ENCODE peak calls at places on chromosomes 6 and 20, in eight cellular contexts. L is naive thymus-derived CD4-positive, alpha-beta T cell; Z is heart left ventricle; N is CD4-positive, CD25-positive, alpha-beta regulatory T cell; Y is right lobe of liver; R is adrenal gland; I is adipocyte; G is lower lobe of right lung. A is an unnamed sample.

GRCh38 chr6:37354526-37355384 is 972 bp downstream of the RNF8 start:
- DNase-seq in L (no peak), Z (no peak), N (peak; percentile 21), Y (peak; percentile 37), R (peak; percentile 31), I (peak; percentile 73), G (peak; percentile 59), A (peak; percentile 41)

GRCh38 chr6:127117979-127118504 is 429 bp upstream of the RSPO3 start:
- DNase-seq in L (no peak), Z (no peak), N (no peak), Y (peak; percentile 14), R (no peak), I (peak; percentile 58), G (peak; percentile 30), A (peak; percentile 51)

GRCh38 chr20:641516-641913 is 11.5 kb downstream of the SRXN1 start:
- DNase-seq in L (no peak), Z (no peak), N (no peak), Y (no peak), R (no peak), I (no peak), G (no peak), A (peak; percentile 56)

GRCh38 chr20:38724603-38725457 is 544 bp downstream of the SLC32A1 start:
- DNase-seq in L (no peak), Z (no peak), N (no peak), Y (no peak), R (no peak), I (no peak), G (no peak), A (no peak)

GRCh38 chr6:52417675-52418111 is 2.4 kb upstream of the EFHC1 start:
- DNase-seq in L (no peak), Z (peak; percentile 51), N (no peak), Y (no peak), R (no peak), I (peak; percentile 93), G (no peak), A (peak; percentile 40)

GRCh38 chr6:42171813-42172595 is 1.2 kb upstream of the GUCA1A start:
- DNase-seq in L (no peak), Z (no peak), N (no peak), Y (no peak), R (no peak), I (no peak), G (no peak), A (no peak)

GRCh38 chr20:64171211-64171610 is 7.0 kb downstream of the MYT1 start:
- DNase-seq in L (no peak), Z (no peak), N (no peak), Y (no peak), R (no peak), I (no peak), G (peak; percentile 28), A (no peak)

GRCh38 chr6:115570326-115570725 is 490.4 kb downstream of the FRK start:
- DNase-seq in L (no peak), Z (no peak), N (no peak), Y (no peak), R (no peak), I (peak; percentile 44), G (no peak), A (no peak)

GRCh38 chr6:138188278-138188923 is 26.7 kb downstream of the ARFGEF3 start:
- DNase-seq in L (no peak), Z (no peak), N (no peak), Y (no peak), R (no peak), I (no peak), G (no peak), A (no peak)

GRCh38 chr6:11999245-11999644 is 12.9 kb upstream of the HIVEP1 start:
- DNase-seq in L (no peak), Z (no peak), N (no peak), Y (no peak), R (no peak), I (no peak), G (no peak), A (no peak)

GRCh38 chr6:43865947-43866346 is 95.9 kb downstream of the VEGFA start:
- DNase-seq in L (no peak), Z (no peak), N (no peak), Y (no peak), R (no peak), I (no peak), G (peak; percentile 17), A (peak; percentile 6)

GRCh38 chr20:43432498-43432897 is 25.2 kb upstream of the SRSF6 start:
- DNase-seq in L (no peak), Z (no peak), N (no peak), Y (no peak), R (no peak), I (no peak), G (no peak), A (no peak)

GRCh38 chr6:112827793-112828192 is 480.7 kb downstream of the RFPL4B start:
- DNase-seq in L (no peak), Z (peak; percentile 49), N (no peak), Y (peak; percentile 18), R (peak; percentile 26), I (no peak), G (no peak), A (peak; percentile 15)

GRCh38 chr6:63636516-63636968 is 940 bp downstream of the PHF3 start:
- DNase-seq in L (peak; percentile 11), Z (peak; percentile 64), N (peak; percentile 69), Y (peak; percentile 77), R (peak; percentile 60), I (peak; percentile 59), G (peak; percentile 72), A (peak; percentile 40)

GRCh38 chr20:43603124-43603523 is 12.4 kb downstream of the IFT52 start:
- DNase-seq in L (no peak), Z (no peak), N (no peak), Y (no peak), R (no peak), I (no peak), G (no peak), A (no peak)

GRCh38 chr6:6411115-6411514 is 90.7 kb upstream of the F13A1 start:
- DNase-seq in L (no peak), Z (no peak), N (no peak), Y (no peak), R (no peak), I (no peak), G (no peak), A (no peak)

GRCh38 chr6:100446115-100446921 is 18.4 kb downstream of the SIM1 start:
- DNase-seq in L (no peak), Z (no peak), N (no peak), Y (no peak), R (no peak), I (no peak), G (no peak), A (no peak)

GRCh38 chr6:33207569-33208088 is 671 bp upstream of the RING1 start:
- DNase-seq in L (no peak), Z (no peak), N (no peak), Y (peak; percentile 52), R (peak; percentile 68), I (peak; percentile 87), G (peak; percentile 65), A (peak; percentile 35)

GRCh38 chr6:63441266-63441956 is 121.6 kb upstream of the LGSN start:
- DNase-seq in L (no peak), Z (no peak), N (peak; percentile 37), Y (no peak), R (no peak), I (no peak), G (no peak), A (no peak)

GRCh38 chr6:34362909-34363713 is 29.4 kb downstream of the NUDT3 start:
- DNase-seq in L (no peak), Z (no peak), N (peak; percentile 68), Y (no peak), R (no peak), I (no peak), G (no peak), A (peak; percentile 31)
- H3K4me1 ChIP-seq in L (peaks cover 2% of the 10 kb centered on the region), Z (peaks cover 7% of the 10 kb centered on the region), N (no peaks in the 10 kb centered on the region), Y (peaks cover 11% of the 10 kb centered on the region), R (peaks cover 40% of the 10 kb centered on the region), I (peaks cover 30% of the 10 kb centered on the region), G (peaks cover 38% of the 10 kb centered on the region), A (peaks cover 18% of the 10 kb centered on the region)

DNA sequence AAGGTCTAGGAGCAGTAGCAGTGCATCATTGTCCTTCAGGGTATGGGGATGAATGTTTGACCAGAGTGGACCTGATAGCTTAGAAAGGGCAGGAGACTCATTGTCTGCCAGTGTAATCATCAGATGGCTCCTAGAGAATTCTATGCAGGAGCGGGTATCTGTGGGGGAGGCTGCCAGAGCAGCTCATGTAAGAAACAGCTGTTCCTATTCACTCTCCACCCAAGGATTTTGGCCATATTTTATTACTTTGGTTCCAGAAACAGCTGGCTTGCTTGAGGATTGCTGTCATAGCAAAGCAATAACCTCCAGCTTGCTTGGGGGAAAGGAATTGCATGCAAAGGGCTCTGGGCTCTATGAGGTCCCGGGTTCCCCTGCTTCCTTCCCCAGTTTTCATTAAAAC is 44.1 kb downstream of the RALY start:
- DNase-seq in L (no peak), Z (peak; percentile 32), N (no peak), Y (no peak), R (no peak), I (peak; percentile 87), G (no peak), A (no peak)
- H3K4me1 ChIP-seq in L (peaks cover 12% of the 10 kb centered on the region), Z (peaks cover 52% of the 10 kb centered on the region), N (peaks cover 32% of the 10 kb centered on the region), Y (no peaks in the 10 kb centered on the region), R (peaks cover 25% of the 10 kb centered on the region), I (peaks cover 14% of the 10 kb centered on the region), G (peaks cover 59% of the 10 kb centered on the region), A (peaks cover 5% of the 10 kb centered on the region)

GRCh38 chr6:16316741-16317251 is 78.4 kb downstream of the GMPR start:
- DNase-seq in L (no peak), Z (no peak), N (peak; percentile 50), Y (no peak), R (no peak), I (peak; percentile 72), G (no peak), A (peak; percentile 72)

GRCh38 chr6:16319813-16320532 is 81.6 kb downstream of the GMPR start:
- DNase-seq in L (peak; percentile 33), Z (peak; percentile 78), N (peak; percentile 81), Y (no peak), R (peak; percentile 80), I (peak; percentile 96), G (no peak), A (peak; percentile 77)

GRCh38 chr6:16320533-16321340 is 82.3 kb downstream of the GMPR start:
- DNase-seq in L (no peak), Z (no peak), N (no peak), Y (no peak), R (no peak), I (peak; percentile 43), G (no peak), A (no peak)

GRCh38 chr6:16318953-16319720 is 80.8 kb downstream of the GMPR start:
- DNase-seq in L (no peak), Z (no peak), N (no peak), Y (no peak), R (no peak), I (no peak), G (no peak), A (no peak)

DNA sequence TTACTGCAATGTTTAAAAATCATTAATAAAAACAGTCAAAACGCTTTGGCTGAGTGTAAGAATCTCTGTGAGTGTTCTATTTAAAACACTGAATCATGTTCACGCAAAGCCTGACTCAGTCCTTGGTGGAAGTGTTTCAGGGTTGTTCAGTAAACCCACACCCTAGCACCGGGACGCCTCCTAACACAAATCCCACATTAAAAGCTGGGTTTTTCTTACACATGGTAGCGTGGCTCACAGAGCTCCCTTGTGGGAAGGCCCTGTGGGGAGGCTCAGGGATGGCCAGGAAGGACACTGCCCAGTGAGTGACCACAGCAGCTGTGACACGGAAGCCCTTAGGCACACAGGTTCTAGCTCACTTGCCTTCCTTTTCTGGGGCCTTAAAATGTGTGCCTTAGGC is 80.2 kb downstream of the GMPR start:
- DNase-seq in L (no peak), Z (no peak), N (no peak), Y (no peak), R (no peak), I (peak; percentile 67), G (no peak), A (no peak)
- H3K4me1 ChIP-seq in L (peaks cover 63% of the 10 kb centered on the region), Z (peaks cover 30% of the 10 kb centered on the region), N (peaks cover 58% of the 10 kb centered on the region), Y (no peaks in the 10 kb centered on the region), R (peaks cover 43% of the 10 kb centered on the region), I (peaks cover 45% of the 10 kb centered on the region), G (peaks cover 53% of the 10 kb centered on the region), A (peaks cover 20% of the 10 kb centered on the region)

GRCh38 chr6:90220273-90220672 is 76.4 kb downstream of the BACH2 start:
- DNase-seq in L (no peak), Z (no peak), N (no peak), Y (no peak), R (no peak), I (no peak), G (no peak), A (no peak)
- H3K4me1 ChIP-seq in L (no peaks in the 10 kb centered on the region), Z (peaks cover 16% of the 10 kb centered on the region), N (peaks cover 17% of the 10 kb centered on the region), Y (peaks cover 30% of the 10 kb centered on the region), R (peaks cover 32% of the 10 kb centered on the region), I (peaks cover 27% of the 10 kb centered on the region), G (peaks cover 40% of the 10 kb centered on the region), A (peaks cover 24% of the 10 kb centered on the region)

A was measured in HAP-1.